ENCODE peak calls at places on chromosomes 7 and 10, in four cellular contexts. X is activated CD8-positive, alpha-beta memory T cell treated with anti-CD3 and anti-CD28 coated beads for 48 hours; R is GM12892; I is H4. S is an unnamed sample.

GRCh38 chr10:16756561-16757221 is 60.5 kb downstream of the RSU1 start:
- DNase-seq in I (no peak), R (no peak), X (no peak), S (no peak)

GRCh38 chr7:129665013-129665401 is 53.5 kb downstream of the NRF1 start:
- DNase-seq in R (no peak), I (peak), X (no peak), S (no peak)

GRCh38 chr7:140022582-140023211 is 40.1 kb downstream of the PARP12 start:
- DNase-seq in I (no peak), X (no peak), R (no peak), S (no peak)

GRCh38 chr7:87370660-87371180 is 25.3 kb downstream of the CROT start:
- DNase-seq in I (peak), X (no peak), R (no peak), S (no peak)

GRCh38 chr7:28203498-28204240 is 23.1 kb upstream of the JAZF1 start:
- DNase-seq in I (no peak), X (no peak), R (no peak), S (no peak)

GRCh38 chr7:133819695-133820094 is 307.4 kb upstream of the LRGUK start:
- DNase-seq in I (no peak), R (no peak), X (no peak), S (no peak)

GRCh38 chr10:5595591-5596590 is 70.5 kb downstream of the ASB13 start:
- DNase-seq in I (peak), R (no peak), X (no peak), S (no peak)

GRCh38 chr7:111532625-111533024 is 29.7 kb downstream of the IMMP2L start:
- DNase-seq in I (no peak), X (no peak), R (no peak), S (no peak)

GRCh38 chr7:117296066-117296465 is 26.8 kb downstream of the WNT2 start:
- DNase-seq in R (no peak), I (no peak), X (no peak), S (no peak)

GRCh38 chr10:68795886-68796532 is 31.3 kb upstream of the STOX1 start:
- DNase-seq in X (no peak), I (no peak), R (no peak), S (no peak)

GRCh38 chr7:131568953-131569352 is 12.5 kb upstream of the PODXL start:
- DNase-seq in X (no peak), R (no peak), I (no peak), S (no peak)

GRCh38 chr7:337567-337951 is 47.6 kb downstream of the FOXL3 start:
- DNase-seq in X (no peak), R (no peak), I (no peak), S (no peak)

GRCh38 chr7:26073041-26073440 is 79.0 kb upstream of the NFE2L3 start:
- DNase-seq in R (no peak), I (no peak), X (no peak), S (no peak)

GRCh38 chr7:16446508-16446907 is 19.0 kb downstream of the SOSTDC1 start:
- DNase-seq in I (no peak), R (no peak), X (no peak), S (no peak)

GRCh38 chr10:31490858-31491504 is 172.0 kb downstream of the ZEB1 start:
- DNase-seq in R (no peak), I (peak), X (no peak), S (no peak)

GRCh38 chr7:157799076-157799685 is 462.4 kb downstream of the DNAJB6 start:
- DNase-seq in R (no peak), I (no peak), X (no peak), S (no peak)

S was measured in transverse colon.